ENCODE peak calls at places on chromosome 22, in ten cellular contexts. Y is LoVo; R is NCI-H1092; U is Peyer's patch; V is coronary artery; H is T-helper 1 cell; M is stimulated activated CD4-positive, alpha-beta T cell treated with anti-CD3 and anti-CD28 coated beads, Interleukin-12 subunit alpha, Interleukin-12 subunit beta, amount 100 ng/mL, for 48 hours; T is mesothelial cell of epicardium; G is K562; I is HS-5. S is an unnamed sample.

GRCh38 chr22:45720875-45721378 is 49.3 kb downstream of the ATXN10 start:
- DNase-seq in Y (no peak), R (no peak), U (no peak), V (no peak), H (no peak), M (no peak), T (no peak), G (no peak), I (no peak), S (peak; percentile 62)

GRCh38 chr22:17631076-17631565 is 2.6 kb upstream of the ATP6V1E1 start:
- DNase-seq in Y (no peak), R (no peak), U (no peak), V (no peak), H (no peak), M (no peak), T (no peak), G (no peak), I (no peak), S (no peak)

GRCh38 chr22:39150848-39151215 is 1.6 kb downstream of the CBX7 start:
- DNase-seq in Y (no peak), R (no peak), U (no peak), V (no peak), H (no peak), M (no peak), T (no peak), G (no peak), I (no peak), S (no peak)

GRCh38 chr22:22201185-22201924 is 43.2 kb upstream of the VPREB1 start:
- DNase-seq in Y (peak; percentile 36), R (peak; percentile 56), U (no peak), V (no peak), H (no peak), M (no peak), T (no peak), G (peak; percentile 90), I (no peak), S (no peak)

GRCh38 chr22:20624161-20624616 is 116.8 kb downstream of the MED15 start:
- DNase-seq in Y (no peak), R (no peak), U (no peak), V (no peak), H (peak; percentile 70), M (peak; percentile 63), T (no peak), G (no peak), I (peak; percentile 14), S (no peak)

GRCh38 chr22:17350292-17350691 is 19.0 kb upstream of the CECR2 start:
- DNase-seq in Y (no peak), R (no peak), U (no peak), V (no peak), H (no peak), M (no peak), T (no peak), G (no peak), I (no peak), S (no peak)

GRCh38 chr22:45211435-45211834 is 29.3 kb downstream of the KIAA0930 start:
- DNase-seq in Y (no peak), R (no peak), U (peak; percentile 48), V (no peak), H (no peak), M (no peak), T (no peak), G (no peak), I (no peak), S (no peak)

GRCh38 chr22:24950272-24950902 is 2.1 kb upstream of the KIAA1671 start:
- DNase-seq in Y (no peak), R (no peak), U (no peak), V (no peak), H (no peak), M (no peak), T (no peak), G (no peak), I (no peak), S (peak; percentile 45)

GRCh38 chr22:30046716-30047363 is 33.4 kb upstream of the HORMAD2 start:
- DNase-seq in Y (no peak), R (no peak), U (no peak), V (no peak), H (no peak), M (no peak), T (no peak), G (no peak), I (no peak), S (no peak)

GRCh38 chr22:25497269-25497668 is 67.2 kb upstream of the GRK3 start:
- DNase-seq in Y (no peak), R (no peak), U (no peak), V (no peak), H (no peak), M (no peak), T (no peak), G (peak; percentile 22), I (no peak), S (peak; percentile 7)